ENCODE peak calls at places on chromosomes 16 and 17, in four cellular contexts. E is aorta, R is T-helper 17 cell, V is right cardiac atrium. S is an unnamed sample. For H3K9me3, the result is how much of the 10 kb centered on the place peaks cover.

GRCh38 chr17:35705230-35705629 is 26.2 kb upstream of the RASL10B start:
- DNase-seq in V (no peak), R (no peak), E (no peak), S (no peak)

GRCh38 chr16:84618428-84619102 is 687 bp upstream of the COTL1 start:
- DNase-seq in V (peak), E (peak), R (no peak), S (peak)

GRCh38 chr17:10875984-10876555 is 38.2 kb upstream of the PIRT start:
- DNase-seq in E (no peak), V (peak), R (no peak), S (no peak)

GRCh38 chr17:48612854-48613691 is 2.0 kb downstream of the HOXB8 start:
- DNase-seq in R (peak), V (no peak), E (peak), S (peak)

GRCh38 chr17:12097326-12097725 is 76.6 kb downstream of the MAP2K4 start:
- DNase-seq in E (no peak), V (no peak), R (no peak), S (no peak)

GRCh38 chr17:27915715-27916114 is 22.6 kb upstream of the LYRM9 start:
- DNase-seq in V (no peak), R (no peak), E (no peak), S (no peak)

GRCh38 chr17:45873728-45874127 is 20.6 kb upstream of the MAPT start:
- DNase-seq in V (no peak), R (no peak), E (no peak), S (no peak)

GRCh38 chr17:57866723-57867122 is 16.9 kb upstream of the MRPS23 start:
- DNase-seq in R (no peak), V (no peak), E (peak), S (no peak)

GRCh38 chr16:68539704-68540370 is 746 bp downstream of the ZFP90 start:
- DNase-seq in E (no peak), V (peak), R (no peak), S (no peak)

GRCh38 chr16:9297437-9298113 is 206.1 kb downstream of the HAPSTR1 start:
- DNase-seq in E (peak), R (no peak), V (peak), S (no peak)

GRCh38 chr17:80529104-80529903 is 15.3 kb upstream of the RPTOR start:
- DNase-seq in V (no peak), E (no peak), R (no peak), S (peak)

GRCh38 chr17:42378597-42379594 is 9.3 kb downstream of the STAT3 start:
- DNase-seq in V (no peak), R (no peak), E (no peak), S (no peak)

GRCh38 chr16:85917959-85918358 is 19.0 kb downstream of the IRF8 start:
- DNase-seq in E (no peak), R (no peak), V (no peak), S (no peak)

DNA sequence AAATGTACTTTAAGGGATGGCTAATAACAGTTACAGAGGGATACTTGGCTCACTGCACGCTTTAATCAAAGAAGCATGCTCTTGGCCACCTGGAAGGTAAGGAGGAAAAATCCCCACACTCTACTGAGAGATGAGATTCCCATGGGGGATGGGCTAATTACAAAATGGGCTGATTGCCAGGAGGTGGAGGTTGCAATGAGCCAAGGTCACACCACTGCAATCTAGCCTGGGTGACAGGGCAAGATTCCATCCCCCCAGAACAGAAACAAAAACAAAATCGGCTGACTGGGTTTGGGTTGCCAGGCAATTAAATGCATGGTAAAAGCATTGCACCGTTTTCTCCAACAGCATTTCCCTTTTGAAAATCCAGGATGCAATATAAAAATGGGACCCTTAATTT is 18.0 kb downstream of the N4BP1 start:
- DNase-seq in E (no peak), V (no peak), R (no peak), S (no peak)
- H3K9me3 ChIP-seq in E (under half), V (under half), R (under half), S (under half)

GRCh38 chr17:5184284-5184683 is 7.4 kb downstream of the ZNF594 start:
- DNase-seq in R (no peak), E (no peak), V (no peak), S (no peak)
- H3K9me3 ChIP-seq in R (under half), E (under half), V (under half), S (half or more)

DNA sequence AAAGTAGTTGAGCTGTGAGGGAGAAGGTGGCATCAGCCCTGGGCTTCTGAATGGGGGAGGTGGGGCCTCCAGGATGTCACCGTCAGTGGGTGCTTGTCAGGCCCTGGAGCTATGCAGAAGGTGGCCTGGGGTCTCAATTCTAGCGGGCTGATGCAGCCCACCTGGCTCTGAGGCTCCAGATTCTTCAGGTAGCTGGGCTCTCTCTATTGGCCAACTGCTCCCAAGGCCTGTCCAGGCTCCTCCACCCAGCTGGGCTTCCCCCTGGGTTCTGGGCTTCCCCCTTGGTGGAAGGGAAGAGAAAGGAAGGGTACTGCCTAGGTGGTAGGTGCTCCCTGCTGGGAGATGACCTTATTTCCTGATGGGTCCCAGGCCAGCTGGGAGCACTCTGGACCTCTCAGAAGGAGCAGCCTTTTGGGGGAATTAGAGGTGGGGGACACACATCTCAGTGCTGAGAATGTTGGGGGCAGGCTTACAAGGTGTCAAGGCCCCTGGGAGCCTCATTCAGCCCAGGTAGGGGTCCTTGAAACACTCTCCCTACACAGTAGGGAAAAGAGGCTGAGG is 1728.3 kb downstream of the TP53TG3F start:
- DNase-seq in E (no peak), R (no peak), V (no peak), S (no peak)
- H3K9me3 ChIP-seq in E (under half), R (under half), V (under half), S (under half)

GRCh38 chr17:43754947-43755346 is 3.6 kb downstream of the SOST start:
- DNase-seq in V (no peak), R (no peak), E (no peak), S (no peak)
- H3K9me3 ChIP-seq in V (under half), R (under half), E (under half), S (under half)

GRCh38 chr17:82949361-82949760 is 109.5 kb upstream of the ZNF750 start:
- DNase-seq in R (no peak), V (peak), E (peak), S (peak)

GRCh38 chr17:82948081-82948511 is 108.3 kb upstream of the ZNF750 start:
- DNase-seq in E (peak), R (no peak), V (peak), S (peak)

GRCh38 chr17:82950525-82951102 is 110.8 kb upstream of the ZNF750 start:
- DNase-seq in V (no peak), R (no peak), E (no peak), S (no peak)

GRCh38 chr17:82948957-82949356 is 109.1 kb upstream of the ZNF750 start:
- DNase-seq in V (no peak), E (no peak), R (no peak), S (no peak)

DNA sequence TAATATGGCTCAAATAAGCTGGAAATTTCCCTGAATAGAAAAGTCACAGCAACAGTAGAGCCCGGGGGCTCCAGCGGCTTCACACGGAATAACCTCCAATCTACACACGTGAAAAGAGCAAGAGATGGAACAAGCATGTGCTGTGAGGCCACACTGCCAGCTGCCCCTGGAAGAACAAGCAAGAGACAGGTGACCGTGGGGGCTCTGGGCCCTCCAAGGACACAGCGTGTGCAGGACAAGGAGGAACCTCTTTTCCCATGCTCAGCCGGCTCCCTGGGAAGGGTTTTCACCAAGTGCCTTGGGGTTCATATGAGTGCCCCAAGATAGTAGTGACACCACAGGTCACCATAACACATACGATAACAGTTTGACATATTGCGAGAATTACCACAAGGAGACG is 110.2 kb upstream of the ZNF750 start:
- DNase-seq in V (peak), E (peak), R (no peak), S (peak)
- H3K9me3 ChIP-seq in V (under half), E (under half), R (under half), S (under half)

DNA sequence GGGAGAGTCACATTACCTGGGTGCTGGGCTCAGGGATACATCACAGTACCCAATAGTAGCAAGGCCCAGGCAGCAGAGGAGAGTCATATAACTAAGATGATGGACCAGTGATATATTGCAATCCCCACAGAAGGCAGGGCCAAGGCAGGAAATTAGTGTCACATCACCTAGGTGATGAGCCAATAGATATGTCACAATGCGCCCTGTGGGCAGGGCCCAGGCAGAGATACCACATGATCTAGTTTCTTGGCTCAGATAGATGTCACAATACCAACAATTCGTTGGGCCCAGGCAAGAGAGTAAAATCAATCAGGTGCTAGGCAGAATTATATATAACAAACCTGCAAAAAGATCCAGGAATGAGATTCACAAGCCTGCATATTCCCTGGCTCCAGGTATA is 2111.5 kb downstream of the TP53TG3F start:
- DNase-seq in V (no peak), E (no peak), R (no peak), S (no peak)
- H3K9me3 ChIP-seq in V (under half), E (under half), R (under half), S (half or more)

GRCh38 chr16:63201851-63202250 is 1165.6 kb upstream of the CDH8 start:
- DNase-seq in E (no peak), R (no peak), V (no peak), S (no peak)
- H3K9me3 ChIP-seq in E (under half), R (under half), V (under half), S (under half)

GRCh38 chr16:5468488-5468887 is 370.9 kb upstream of the EEF2KMT start:
- DNase-seq in V (no peak), R (no peak), E (no peak), S (no peak)

GRCh38 chr16:5467552-5467951 is 370.0 kb upstream of the EEF2KMT start:
- DNase-seq in V (no peak), E (no peak), R (no peak), S (no peak)

GRCh38 chr16:5466551-5466950 is 369.0 kb upstream of the EEF2KMT start:
- DNase-seq in R (no peak), V (no peak), E (no peak), S (no peak)

GRCh38 chr16:5461574-5461973 is 364.0 kb upstream of the EEF2KMT start:
- DNase-seq in R (no peak), E (no peak), V (no peak), S (no peak)

GRCh38 chr16:5465714-5466113 is 368.1 kb upstream of the EEF2KMT start:
- DNase-seq in V (no peak), E (no peak), R (no peak), S (no peak)
- H3K9me3 ChIP-seq in V (under half), E (under half), R (under half), S (under half)

S was measured in spleen.